ENCODE peak calls at places on chromosomes 13 and 19, in six cellular contexts. One of them, this sample, is unnamed.

GRCh38 chr19:1295169-1296012 is 9.7 kb downstream of the EFNA2 start:
- DNase-seq in heart left ventricle: no peak
- DNase-seq in neural progenitor cell: peak; percentile 39
- DNase-seq in uterus: no peak
- DNase-seq in effector memory CD4-positive, alpha-beta T cell: peak; percentile 24
- DNase-seq in left lung: no peak
- DNase-seq in this sample: no peak

GRCh38 chr19:10544242-10544752 is 593 bp downstream of the ATG4D start:
- DNase-seq in heart left ventricle: peak; percentile 38
- DNase-seq in effector memory CD4-positive, alpha-beta T cell: peak; percentile 16
- DNase-seq in neural progenitor cell: peak; percentile 35
- DNase-seq in left lung: no peak
- DNase-seq in uterus: peak; percentile 25
- DNase-seq in this sample: no peak

GRCh38 chr19:42285546-42285945 is 16.4 kb upstream of the PRR19 start:
- DNase-seq in neural progenitor cell: peak; percentile 46
- DNase-seq in heart left ventricle: no peak
- DNase-seq in effector memory CD4-positive, alpha-beta T cell: no peak
- DNase-seq in uterus: peak; percentile 36
- DNase-seq in left lung: no peak
- DNase-seq in this sample: no peak

GRCh38 chr19:41548047-41548446 is 27.9 kb upstream of the CEACAM21 start:
- DNase-seq in left lung: no peak
- DNase-seq in neural progenitor cell: no peak
- DNase-seq in effector memory CD4-positive, alpha-beta T cell: no peak
- DNase-seq in uterus: no peak
- DNase-seq in heart left ventricle: no peak
- DNase-seq in this sample: no peak

GRCh38 chr13:48783181-48783630 is 129.5 kb downstream of the CYSLTR2 start:
- DNase-seq in heart left ventricle: peak; percentile 61
- DNase-seq in neural progenitor cell: no peak
- DNase-seq in effector memory CD4-positive, alpha-beta T cell: no peak
- DNase-seq in left lung: peak; percentile 83
- DNase-seq in uterus: no peak
- DNase-seq in this sample: no peak

GRCh38 chr19:24059572-24060295 is 27.3 kb upstream of the ZNF254 start:
- DNase-seq in uterus: no peak
- DNase-seq in left lung: no peak
- DNase-seq in effector memory CD4-positive, alpha-beta T cell: no peak
- DNase-seq in neural progenitor cell: no peak
- DNase-seq in heart left ventricle: no peak
- DNase-seq in this sample: no peak

GRCh38 chr13:39422845-39423565 is 180.0 kb downstream of the LHFPL6 start:
- DNase-seq in heart left ventricle: no peak
- DNase-seq in effector memory CD4-positive, alpha-beta T cell: no peak
- DNase-seq in uterus: no peak
- DNase-seq in left lung: no peak
- DNase-seq in neural progenitor cell: no peak
- DNase-seq in this sample: no peak

GRCh38 chr13:64417609-64418008 is 2812.5 kb downstream of the PCDH9 start:
- DNase-seq in effector memory CD4-positive, alpha-beta T cell: no peak
- DNase-seq in heart left ventricle: no peak
- DNase-seq in left lung: no peak
- DNase-seq in uterus: no peak
- DNase-seq in neural progenitor cell: no peak
- DNase-seq in this sample: no peak

GRCh38 chr13:51347099-51347498 is 7.6 kb downstream of the SERPINE3 start:
- DNase-seq in effector memory CD4-positive, alpha-beta T cell: no peak
- DNase-seq in heart left ventricle: no peak
- DNase-seq in uterus: no peak
- DNase-seq in left lung: no peak
- DNase-seq in neural progenitor cell: no peak
- DNase-seq in this sample: no peak

GRCh38 chr13:94329754-94330551 is 149.5 kb downstream of the DCT start:
- DNase-seq in neural progenitor cell: no peak
- DNase-seq in uterus: peak; percentile 22
- DNase-seq in heart left ventricle: no peak
- DNase-seq in effector memory CD4-positive, alpha-beta T cell: no peak
- DNase-seq in left lung: no peak
- DNase-seq in this sample: no peak

GRCh38 chr13:65892859-65893258 is 1337.3 kb downstream of the PCDH9 start:
- DNase-seq in neural progenitor cell: no peak
- DNase-seq in heart left ventricle: no peak
- DNase-seq in uterus: no peak
- DNase-seq in effector memory CD4-positive, alpha-beta T cell: no peak
- DNase-seq in left lung: no peak
- DNase-seq in this sample: no peak

GRCh38 chr13:26540319-26540718 is 17.2 kb upstream of the WASF3 start:
- DNase-seq in heart left ventricle: no peak
- DNase-seq in uterus: no peak
- DNase-seq in left lung: no peak
- DNase-seq in neural progenitor cell: no peak
- DNase-seq in effector memory CD4-positive, alpha-beta T cell: no peak
- DNase-seq in this sample: no peak

GRCh38 chr19:4695224-4695731 is 25.1 kb upstream of the MYDGF start:
- DNase-seq in heart left ventricle: peak; percentile 45
- DNase-seq in left lung: no peak
- DNase-seq in neural progenitor cell: no peak
- DNase-seq in uterus: no peak
- DNase-seq in effector memory CD4-positive, alpha-beta T cell: no peak
- DNase-seq in this sample: no peak

GRCh38 chr19:21604941-21605548 is 99.6 kb downstream of the ZNF429 start:
- DNase-seq in effector memory CD4-positive, alpha-beta T cell: no peak
- DNase-seq in uterus: no peak
- DNase-seq in heart left ventricle: peak; percentile 42
- DNase-seq in neural progenitor cell: no peak
- DNase-seq in left lung: no peak
- DNase-seq in this sample: no peak
- H3K4me3 ChIP-seq in effector memory CD4-positive, alpha-beta T cell: peak overlapping the region; percentile 56
- H3K4me3 ChIP-seq in uterus: peak overlapping the region; percentile 42
- H3K4me3 ChIP-seq in heart left ventricle: peak overlapping the region; percentile 61
- H3K4me3 ChIP-seq in neural progenitor cell: no peak overlapping the region
- H3K4me3 ChIP-seq in left lung: peak overlapping the region; percentile 32
- H3K4me3 ChIP-seq in this sample: no peak overlapping the region

DNA sequence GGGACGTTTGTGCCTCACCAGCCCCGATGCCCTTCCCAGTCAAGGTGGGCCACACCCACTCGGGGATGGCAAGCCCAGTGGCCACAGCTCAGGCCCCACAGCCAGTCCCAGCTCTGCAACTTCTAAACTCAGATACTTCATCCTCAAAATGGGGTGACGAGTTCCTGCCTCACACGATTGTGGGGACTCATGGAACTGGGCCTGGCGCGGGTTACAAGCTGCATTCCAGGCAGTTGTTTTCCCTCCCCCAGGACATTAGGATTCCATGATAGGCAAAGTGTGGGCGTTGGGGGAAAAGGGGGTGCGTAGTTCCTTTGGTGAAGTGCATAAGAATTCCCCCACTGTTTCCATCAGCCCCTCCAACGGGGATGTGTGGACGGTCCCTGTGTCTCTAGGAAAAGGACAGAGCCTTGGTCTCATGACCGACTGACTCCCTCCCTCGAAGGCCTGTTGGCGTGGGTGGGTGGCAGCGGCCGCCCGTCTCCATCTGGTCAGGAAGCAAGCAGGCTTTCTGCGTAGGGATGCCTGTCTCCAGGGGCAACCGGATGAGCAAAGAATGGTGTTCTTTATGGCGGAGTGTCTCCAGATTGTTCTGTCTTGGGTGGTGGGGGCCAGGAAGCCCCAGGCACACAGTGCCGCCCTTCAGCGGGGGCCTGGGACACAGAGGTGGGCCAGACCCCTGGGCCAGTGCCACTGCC is 21.0 kb upstream of the NPAS1 start:
- DNase-seq in uterus: no peak
- DNase-seq in heart left ventricle: no peak
- DNase-seq in effector memory CD4-positive, alpha-beta T cell: no peak
- DNase-seq in neural progenitor cell: no peak
- DNase-seq in left lung: no peak
- DNase-seq in this sample: no peak
- H3K36me3 ChIP-seq in uterus: no peaks in the 10 kb centered on the region
- H3K36me3 ChIP-seq in heart left ventricle: peaks cover 47% of the 10 kb centered on the region
- H3K36me3 ChIP-seq in effector memory CD4-positive, alpha-beta T cell: peaks cover 45% of the 10 kb centered on the region
- H3K36me3 ChIP-seq in neural progenitor cell: no peaks in the 10 kb centered on the region
- H3K36me3 ChIP-seq in left lung: no peaks in the 10 kb centered on the region
- H3K36me3 ChIP-seq in this sample: peaks cover 24% of the 10 kb centered on the region

GRCh38 chr19:35495107-35496064 is 5.1 kb upstream of the KRTDAP start:
- DNase-seq in heart left ventricle: peak; percentile 61
- DNase-seq in effector memory CD4-positive, alpha-beta T cell: peak; percentile 49
- DNase-seq in left lung: peak; percentile 63
- DNase-seq in uterus: peak; percentile 58
- DNase-seq in neural progenitor cell: peak; percentile 76
- DNase-seq in this sample: no peak
- H3K4me3 ChIP-seq in heart left ventricle: no peak overlapping the region
- H3K4me3 ChIP-seq in effector memory CD4-positive, alpha-beta T cell: no peak overlapping the region
- H3K4me3 ChIP-seq in left lung: no peak overlapping the region
- H3K4me3 ChIP-seq in uterus: no peak overlapping the region
- H3K4me3 ChIP-seq in neural progenitor cell: no peak overlapping the region
- H3K4me3 ChIP-seq in this sample: no peak overlapping the region

GRCh38 chr13:27665761-27666160 is 44.1 kb downstream of the POLR1D start:
- DNase-seq in neural progenitor cell: no peak
- DNase-seq in uterus: no peak
- DNase-seq in left lung: no peak
- DNase-seq in effector memory CD4-positive, alpha-beta T cell: no peak
- DNase-seq in heart left ventricle: no peak
- DNase-seq in this sample: no peak
- H3K36me3 ChIP-seq in neural progenitor cell: peaks cover 4% of the 10 kb centered on the region
- H3K36me3 ChIP-seq in uterus: no peaks in the 10 kb centered on the region
- H3K36me3 ChIP-seq in left lung: no peaks in the 10 kb centered on the region
- H3K36me3 ChIP-seq in effector memory CD4-positive, alpha-beta T cell: peaks cover 9% of the 10 kb centered on the region
- H3K36me3 ChIP-seq in heart left ventricle: no peaks in the 10 kb centered on the region
- H3K36me3 ChIP-seq in this sample: no peaks in the 10 kb centered on the region

DNA sequence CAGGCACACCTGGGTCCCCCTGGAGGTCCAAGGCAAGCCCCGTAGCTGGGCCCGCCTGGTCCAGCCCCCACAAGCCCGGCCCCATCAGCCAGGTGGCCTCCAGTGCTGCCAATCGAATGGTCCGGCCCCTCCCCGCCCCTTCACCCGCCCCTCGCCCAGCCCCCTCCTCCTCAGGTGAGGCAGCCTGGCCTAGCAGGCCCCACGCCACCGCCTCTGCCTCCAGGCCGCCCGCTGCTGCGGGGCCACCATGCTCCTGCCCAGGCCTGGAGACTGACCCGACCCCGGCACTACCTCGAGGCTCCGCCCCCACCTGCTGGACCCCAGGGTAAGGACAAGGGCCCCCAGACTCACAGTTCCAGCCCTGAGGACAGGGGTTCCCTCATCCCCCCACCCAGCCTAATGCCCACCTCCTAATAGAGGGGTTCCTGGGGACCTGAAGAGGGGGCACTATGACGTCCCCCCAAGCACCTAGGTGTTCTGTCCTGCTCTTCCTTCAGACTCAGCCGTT is at the start of gene HPN:
- DNase-seq in effector memory CD4-positive, alpha-beta T cell: no peak
- DNase-seq in left lung: peak; percentile 69
- DNase-seq in uterus: no peak
- DNase-seq in heart left ventricle: no peak
- DNase-seq in neural progenitor cell: peak; percentile 37
- DNase-seq in this sample: no peak
- H3K4me3 ChIP-seq in effector memory CD4-positive, alpha-beta T cell: peak within 1 kb of the TSS; percentile 53
- H3K4me3 ChIP-seq in left lung: peak within 1 kb of the TSS; percentile 5
- H3K4me3 ChIP-seq in uterus: no peak within 1 kb of the TSS
- H3K4me3 ChIP-seq in heart left ventricle: peak within 1 kb of the TSS; percentile 32
- H3K4me3 ChIP-seq in neural progenitor cell: peak within 1 kb of the TSS; percentile 36
- H3K4me3 ChIP-seq in this sample: peak within 1 kb of the TSS; percentile 13

GRCh38 chr19:16654621-16655020 is 5.3 kb downstream of the SMIM7 start:
- DNase-seq in neural progenitor cell: no peak
- DNase-seq in heart left ventricle: no peak
- DNase-seq in uterus: no peak
- DNase-seq in left lung: no peak
- DNase-seq in effector memory CD4-positive, alpha-beta T cell: no peak
- DNase-seq in this sample: no peak

GRCh38 chr19:16654151-16654550 is 5.8 kb downstream of the SMIM7 start:
- DNase-seq in uterus: no peak
- DNase-seq in heart left ventricle: no peak
- DNase-seq in left lung: no peak
- DNase-seq in neural progenitor cell: no peak
- DNase-seq in effector memory CD4-positive, alpha-beta T cell: no peak
- DNase-seq in this sample: no peak

GRCh38 chr19:16645140-16645539 is 14.8 kb downstream of the SMIM7 start:
- DNase-seq in uterus: no peak
- DNase-seq in neural progenitor cell: no peak
- DNase-seq in left lung: no peak
- DNase-seq in heart left ventricle: no peak
- DNase-seq in effector memory CD4-positive, alpha-beta T cell: no peak
- DNase-seq in this sample: no peak

GRCh38 chr19:16650821-16651220 is 9.1 kb downstream of the SMIM7 start:
- DNase-seq in effector memory CD4-positive, alpha-beta T cell: no peak
- DNase-seq in heart left ventricle: no peak
- DNase-seq in neural progenitor cell: no peak
- DNase-seq in left lung: no peak
- DNase-seq in uterus: no peak
- DNase-seq in this sample: no peak

GRCh38 chr19:16649734-16650133 is 10.2 kb downstream of the SMIM7 start:
- DNase-seq in heart left ventricle: no peak
- DNase-seq in effector memory CD4-positive, alpha-beta T cell: no peak
- DNase-seq in neural progenitor cell: no peak
- DNase-seq in left lung: no peak
- DNase-seq in uterus: no peak
- DNase-seq in this sample: no peak
- H3K36me3 ChIP-seq in heart left ventricle: peaks cover 77% of the 10 kb centered on the region
- H3K36me3 ChIP-seq in effector memory CD4-positive, alpha-beta T cell: peaks cover 58% of the 10 kb centered on the region
- H3K36me3 ChIP-seq in neural progenitor cell: peaks cover 6% of the 10 kb centered on the region
- H3K36me3 ChIP-seq in left lung: no peaks in the 10 kb centered on the region
- H3K36me3 ChIP-seq in uterus: no peaks in the 10 kb centered on the region
- H3K36me3 ChIP-seq in this sample: peaks cover 24% of the 10 kb centered on the region

DNA sequence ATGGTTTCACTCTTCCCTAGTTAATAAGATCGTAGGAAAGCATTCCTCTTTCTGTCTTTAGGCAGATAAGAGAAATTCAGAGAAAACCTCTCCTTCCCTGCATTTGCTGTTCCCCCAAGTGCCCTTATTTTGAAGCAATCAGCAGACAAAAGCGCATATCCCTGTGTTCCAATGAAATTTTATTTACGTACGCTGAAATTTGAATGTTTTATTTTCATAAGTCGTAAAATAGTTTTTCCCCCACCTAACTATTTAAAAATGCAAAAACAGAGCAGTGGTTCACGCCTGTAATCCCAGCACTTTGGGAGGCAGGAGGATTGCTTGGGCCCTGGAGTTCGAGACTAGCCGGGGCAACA is 17.2 kb upstream of the MRI1 start:
- DNase-seq in effector memory CD4-positive, alpha-beta T cell: no peak
- DNase-seq in heart left ventricle: no peak
- DNase-seq in left lung: no peak
- DNase-seq in neural progenitor cell: no peak
- DNase-seq in uterus: no peak
- DNase-seq in this sample: no peak
- H3K4me3 ChIP-seq in effector memory CD4-positive, alpha-beta T cell: peak overlapping the region; percentile 81
- H3K4me3 ChIP-seq in heart left ventricle: peak overlapping the region; percentile 82
- H3K4me3 ChIP-seq in left lung: peak overlapping the region; percentile 88
- H3K4me3 ChIP-seq in neural progenitor cell: peak overlapping the region; percentile 84
- H3K4me3 ChIP-seq in uterus: peak overlapping the region; percentile 71
- H3K4me3 ChIP-seq in this sample: no peak overlapping the region

DNA sequence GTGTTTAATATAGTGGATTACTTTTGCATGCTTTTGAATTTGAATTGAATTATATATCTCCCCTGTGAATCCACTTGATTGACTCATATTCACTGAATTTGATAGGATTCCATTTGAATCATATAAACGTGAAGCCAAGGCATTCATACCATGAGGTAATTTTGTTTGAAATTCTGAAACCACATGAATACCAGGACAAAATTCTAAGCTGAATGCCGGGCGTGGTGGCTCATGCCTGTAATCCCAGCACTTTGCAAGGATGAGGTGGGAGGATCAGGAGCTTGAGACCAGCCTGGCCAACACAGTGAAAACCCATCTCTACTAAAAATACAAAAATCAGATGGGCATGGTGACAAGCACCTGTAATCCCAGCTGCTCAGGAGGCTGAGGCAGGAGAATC is 4.4 kb downstream of the ZNF793 start:
- DNase-seq in effector memory CD4-positive, alpha-beta T cell: no peak
- DNase-seq in uterus: no peak
- DNase-seq in neural progenitor cell: no peak
- DNase-seq in left lung: no peak
- DNase-seq in heart left ventricle: no peak
- DNase-seq in this sample: no peak
- H3K36me3 ChIP-seq in effector memory CD4-positive, alpha-beta T cell: peaks cover 20% of the 10 kb centered on the region
- H3K36me3 ChIP-seq in uterus: no peaks in the 10 kb centered on the region
- H3K36me3 ChIP-seq in neural progenitor cell: peaks cover 9% of the 10 kb centered on the region
- H3K36me3 ChIP-seq in left lung: no peaks in the 10 kb centered on the region
- H3K36me3 ChIP-seq in heart left ventricle: peaks cover 36% of the 10 kb centered on the region
- H3K36me3 ChIP-seq in this sample: no peaks in the 10 kb centered on the region